ENCODE peak calls at places on chromosomes 11 and 22, in eight cellular contexts. One of them, this sample, is unnamed.

GRCh38 chr11:46976182-46976854 is 39.8 kb downstream of the CSTPP1 start:
- DNase-seq in neural progenitor cell: no peak
- DNase-seq in hepatocyte: no peak
- DNase-seq in MM.1S: no peak
- DNase-seq in HCT116: no peak
- DNase-seq in SK-N-SH: no peak
- DNase-seq in GM23338: no peak
- DNase-seq in PC-3: no peak
- DNase-seq in this sample: no peak

GRCh38 chr11:116053538-116053919 is 549.3 kb upstream of the CADM1 start:
- DNase-seq in neural progenitor cell: peak
- DNase-seq in hepatocyte: no peak
- DNase-seq in MM.1S: no peak
- DNase-seq in HCT116: no peak
- DNase-seq in SK-N-SH: no peak
- DNase-seq in GM23338: peak
- DNase-seq in PC-3: no peak
- DNase-seq in this sample: no peak

GRCh38 chr11:3149852-3150188 is 15.3 kb downstream of the OSBPL5 start:
- DNase-seq in neural progenitor cell: no peak
- DNase-seq in hepatocyte: no peak
- DNase-seq in MM.1S: no peak
- DNase-seq in HCT116: no peak
- DNase-seq in SK-N-SH: no peak
- DNase-seq in GM23338: no peak
- DNase-seq in PC-3: no peak
- DNase-seq in this sample: no peak

GRCh38 chr22:37999640-38000272 is 15.4 kb upstream of the SOX10 start:
- DNase-seq in neural progenitor cell: no peak
- DNase-seq in hepatocyte: no peak
- DNase-seq in MM.1S: no peak
- DNase-seq in HCT116: peak
- DNase-seq in SK-N-SH: no peak
- DNase-seq in GM23338: no peak
- DNase-seq in PC-3: peak
- DNase-seq in this sample: peak

GRCh38 chr11:16418698-16419097 is 62.4 kb upstream of the SOX6 start:
- DNase-seq in neural progenitor cell: no peak
- DNase-seq in hepatocyte: no peak
- DNase-seq in MM.1S: no peak
- DNase-seq in HCT116: no peak
- DNase-seq in SK-N-SH: no peak
- DNase-seq in GM23338: no peak
- DNase-seq in PC-3: no peak
- DNase-seq in this sample: no peak

GRCh38 chr11:88179966-88180629 is 4.9 kb upstream of the RAB38 start:
- DNase-seq in neural progenitor cell: no peak
- DNase-seq in hepatocyte: no peak
- DNase-seq in MM.1S: no peak
- DNase-seq in HCT116: no peak
- DNase-seq in SK-N-SH: no peak
- DNase-seq in GM23338: no peak
- DNase-seq in PC-3: peak
- DNase-seq in this sample: no peak

GRCh38 chr11:119793335-119793984 is 64.5 kb upstream of the NECTIN1 start:
- DNase-seq in neural progenitor cell: no peak
- DNase-seq in hepatocyte: no peak
- DNase-seq in MM.1S: no peak
- DNase-seq in HCT116: no peak
- DNase-seq in SK-N-SH: no peak
- DNase-seq in GM23338: no peak
- DNase-seq in PC-3: no peak
- DNase-seq in this sample: no peak

GRCh38 chr22:28171135-28171534 is 252.1 kb upstream of the PITPNB start:
- DNase-seq in neural progenitor cell: peak
- DNase-seq in hepatocyte: no peak
- DNase-seq in MM.1S: no peak
- DNase-seq in HCT116: no peak
- DNase-seq in SK-N-SH: no peak
- DNase-seq in GM23338: no peak
- DNase-seq in PC-3: no peak
- DNase-seq in this sample: no peak

GRCh38 chr22:20406686-20407408 is 12.9 kb downstream of the ZNF74 start:
- DNase-seq in neural progenitor cell: no peak
- DNase-seq in hepatocyte: no peak
- DNase-seq in MM.1S: no peak
- DNase-seq in HCT116: no peak
- DNase-seq in SK-N-SH: no peak
- DNase-seq in GM23338: no peak
- DNase-seq in PC-3: no peak
- DNase-seq in this sample: no peak

GRCh38 chr11:128239224-128239790 is 348.1 kb downstream of the ETS1 start:
- DNase-seq in neural progenitor cell: no peak
- DNase-seq in hepatocyte: no peak
- DNase-seq in MM.1S: no peak
- DNase-seq in HCT116: no peak
- DNase-seq in SK-N-SH: no peak
- DNase-seq in GM23338: no peak
- DNase-seq in PC-3: no peak
- DNase-seq in this sample: no peak

GRCh38 chr11:128236506-128237498 is 350.6 kb downstream of the ETS1 start:
- DNase-seq in neural progenitor cell: no peak
- DNase-seq in hepatocyte: no peak
- DNase-seq in MM.1S: no peak
- DNase-seq in HCT116: no peak
- DNase-seq in SK-N-SH: peak
- DNase-seq in GM23338: no peak
- DNase-seq in PC-3: no peak
- DNase-seq in this sample: no peak

GRCh38 chr11:128238521-128239222 is 348.7 kb downstream of the ETS1 start:
- DNase-seq in neural progenitor cell: no peak
- DNase-seq in hepatocyte: no peak
- DNase-seq in MM.1S: no peak
- DNase-seq in HCT116: no peak
- DNase-seq in SK-N-SH: no peak
- DNase-seq in GM23338: no peak
- DNase-seq in PC-3: no peak
- DNase-seq in this sample: no peak

GRCh38 chr11:128235446-128235845 is 351.9 kb downstream of the ETS1 start:
- DNase-seq in neural progenitor cell: no peak
- DNase-seq in hepatocyte: peak
- DNase-seq in MM.1S: no peak
- DNase-seq in HCT116: no peak
- DNase-seq in SK-N-SH: peak
- DNase-seq in GM23338: peak
- DNase-seq in PC-3: peak
- DNase-seq in this sample: no peak

DNA sequence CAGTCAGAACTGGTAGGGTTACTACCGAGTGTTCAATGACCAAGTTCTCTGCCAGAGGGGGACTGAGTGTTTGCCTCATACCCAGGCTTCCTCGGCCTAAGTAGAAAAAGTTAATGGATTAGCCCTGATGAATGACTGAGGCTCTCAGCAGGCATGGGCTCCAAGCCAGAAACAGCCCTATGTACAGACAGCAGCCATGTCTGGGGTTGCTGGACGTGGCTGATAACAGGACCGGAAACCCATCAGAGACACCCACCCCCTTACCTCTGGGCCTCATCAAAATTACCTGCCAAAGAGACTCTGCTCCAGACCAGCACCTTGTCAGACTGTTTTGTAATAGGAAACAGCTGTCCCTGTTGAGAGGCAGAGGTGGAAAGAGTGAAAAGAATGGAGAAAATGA is 351.4 kb downstream of the ETS1 start:
- DNase-seq in neural progenitor cell: no peak
- DNase-seq in hepatocyte: peak
- DNase-seq in MM.1S: no peak
- DNase-seq in HCT116: no peak
- DNase-seq in SK-N-SH: peak
- DNase-seq in GM23338: no peak
- DNase-seq in PC-3: no peak
- DNase-seq in this sample: no peak
- TF ChIP-seq EZH2phosphoT487 in neural progenitor cell: no peak
- TF ChIP-seq EZH2phosphoT487 in hepatocyte: no peak
- TF ChIP-seq EZH2phosphoT487 in MM.1S: no peak
- TF ChIP-seq EZH2phosphoT487 in HCT116: no peak
- TF ChIP-seq EZH2phosphoT487 in SK-N-SH: no peak
- TF ChIP-seq EZH2phosphoT487 in GM23338: no peak
- TF ChIP-seq EZH2phosphoT487 in PC-3: no peak
- TF ChIP-seq EZH2phosphoT487 in this sample: no peak

GRCh38 chr22:49672013-49672516 is 155.6 kb downstream of the BRD1 start:
- DNase-seq in neural progenitor cell: no peak
- DNase-seq in hepatocyte: no peak
- DNase-seq in MM.1S: no peak
- DNase-seq in HCT116: no peak
- DNase-seq in SK-N-SH: no peak
- DNase-seq in GM23338: no peak
- DNase-seq in PC-3: no peak
- DNase-seq in this sample: no peak
- H3K4me2 ChIP-seq in neural progenitor cell: peak
- H3K4me2 ChIP-seq in hepatocyte: no peak
- H3K4me2 ChIP-seq in MM.1S: no peak
- H3K4me2 ChIP-seq in HCT116: no peak
- H3K4me2 ChIP-seq in SK-N-SH: no peak
- H3K4me2 ChIP-seq in GM23338: no peak
- H3K4me2 ChIP-seq in PC-3: no peak
- H3K4me2 ChIP-seq in this sample: no peak

DNA sequence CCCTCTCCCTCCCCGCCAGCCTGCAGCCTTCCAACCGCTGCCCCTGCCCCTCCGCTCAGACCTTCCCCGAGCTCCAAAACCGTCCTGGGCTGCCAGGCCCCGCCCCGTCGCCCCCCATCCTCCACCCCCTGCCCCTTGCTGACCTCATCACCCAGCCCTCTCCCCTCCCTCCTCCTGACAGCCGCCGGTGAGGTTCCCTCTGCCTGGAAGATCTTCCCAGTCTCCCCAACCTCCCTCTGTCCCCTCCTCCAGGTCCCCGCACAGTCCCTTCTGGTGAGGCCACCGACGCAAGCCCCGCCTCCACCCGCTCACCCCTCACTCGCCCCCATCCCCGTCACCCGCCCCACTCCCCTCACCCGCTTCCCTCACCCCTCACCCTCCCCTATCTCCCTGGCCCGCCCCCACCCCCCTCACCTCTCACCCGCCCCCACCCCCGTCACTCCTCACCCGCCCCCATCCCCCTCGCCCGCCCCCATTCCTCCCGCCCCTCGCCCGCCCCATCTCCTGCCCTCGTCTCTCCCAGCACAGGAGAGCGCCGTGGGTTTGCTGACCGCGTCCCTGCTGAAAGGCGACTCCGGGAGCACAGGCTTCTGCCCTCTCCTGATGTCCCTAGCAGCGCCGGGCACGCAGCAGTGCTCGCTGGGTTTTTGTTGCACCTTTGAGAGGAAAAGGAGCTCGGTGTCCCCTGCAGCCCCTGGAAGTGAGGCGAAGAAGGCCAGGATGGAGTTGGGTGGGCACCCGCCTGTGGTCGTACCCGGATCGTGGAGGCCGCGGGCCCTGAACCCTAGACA is 16.4 kb upstream of the UPK3A start:
- DNase-seq in neural progenitor cell: peak
- DNase-seq in hepatocyte: peak
- DNase-seq in MM.1S: no peak
- DNase-seq in HCT116: no peak
- DNase-seq in SK-N-SH: peak
- DNase-seq in GM23338: peak
- DNase-seq in PC-3: no peak
- DNase-seq in this sample: no peak
- H2AFZ ChIP-seq in neural progenitor cell: peak
- H2AFZ ChIP-seq in hepatocyte: peak
- H2AFZ ChIP-seq in MM.1S: peak
- H2AFZ ChIP-seq in HCT116: peak
- H2AFZ ChIP-seq in SK-N-SH: peak
- H2AFZ ChIP-seq in GM23338: peak
- H2AFZ ChIP-seq in PC-3: peak
- H2AFZ ChIP-seq in this sample: peak

GRCh38 chr11:63710476-63711217 is 29.3 kb downstream of the RTN3 start:
- DNase-seq in neural progenitor cell: no peak
- DNase-seq in hepatocyte: peak
- DNase-seq in MM.1S: no peak
- DNase-seq in HCT116: no peak
- DNase-seq in SK-N-SH: no peak
- DNase-seq in GM23338: no peak
- DNase-seq in PC-3: peak
- DNase-seq in this sample: no peak
- TF ChIP-seq EZH2phosphoT487 in neural progenitor cell: no peak
- TF ChIP-seq EZH2phosphoT487 in hepatocyte: no peak
- TF ChIP-seq EZH2phosphoT487 in MM.1S: no peak
- TF ChIP-seq EZH2phosphoT487 in HCT116: no peak
- TF ChIP-seq EZH2phosphoT487 in SK-N-SH: no peak
- TF ChIP-seq EZH2phosphoT487 in GM23338: no peak
- TF ChIP-seq EZH2phosphoT487 in PC-3: no peak
- TF ChIP-seq EZH2phosphoT487 in this sample: no peak

This sample was measured in OCI-LY7.